ENCODE peak calls at places on chromosomes 13 and 19, in seven cellular contexts. Q is lower lobe of right lung, X is tibial nerve, N is right atrium auricular region, E is colonic mucosa, F is fibroblast of lung, J is cardiac muscle cell. B is an unnamed sample.

GRCh38 chr13:27712421-27712820 is 79.9 kb upstream of the GSX1 start:
- DNase-seq in Q (no peak), F (peak), N (no peak), E (no peak), J (peak), X (peak), B (no peak)

GRCh38 chr19:28436320-28436719 is 776.6 kb downstream of the UQCRFS1 start:
- DNase-seq in J (no peak), F (no peak), X (no peak), Q (no peak), N (no peak), E (peak), B (peak)

GRCh38 chr13:105184221-105184620 is 1351.2 kb downstream of the EFNB2 start:
- DNase-seq in N (no peak), F (no peak), E (no peak), Q (no peak), X (no peak), J (no peak), B (no peak)

GRCh38 chr13:28531195-28531955 is 36.4 kb upstream of the FLT1 start:
- DNase-seq in X (no peak), J (peak), F (peak), N (peak), E (peak), Q (peak), B (no peak)

GRCh38 chr13:38763446-38764381 is 76.8 kb downstream of the FREM2 start:
- DNase-seq in X (no peak), J (peak), E (no peak), N (no peak), F (peak), Q (no peak), B (no peak)

GRCh38 chr13:38045278-38046048 is 175.9 kb upstream of the TRPC4 start:
- DNase-seq in J (peak), E (no peak), X (no peak), N (no peak), F (peak), Q (no peak), B (no peak)

GRCh38 chr19:4495471-4495870 is 22.8 kb downstream of the PLIN4 start:
- DNase-seq in E (no peak), N (no peak), X (no peak), J (no peak), Q (no peak), F (no peak), B (no peak)

GRCh38 chr13:87684850-87685735 is 13.9 kb downstream of the SLITRK5 start:
- DNase-seq in X (no peak), E (no peak), Q (no peak), N (no peak), F (peak), J (no peak), B (no peak)

GRCh38 chr19:11736696-11737095 is 2.0 kb downstream of the ZNF823 start:
- DNase-seq in E (peak), N (peak), F (peak), Q (no peak), X (no peak), J (peak), B (peak)

GRCh38 chr19:49333426-49334288 is 1.5 kb upstream of the CD37 start:
- DNase-seq in F (no peak), X (no peak), E (peak), J (peak), N (no peak), Q (peak), B (peak)

GRCh38 chr19:1082165-1082927 is 12.8 kb downstream of the POLR2E start:
- DNase-seq in N (no peak), F (no peak), E (peak), X (no peak), Q (peak), J (no peak), B (no peak)

GRCh38 chr13:30616927-30617314 is 799 bp upstream of the USPL1 start:
- DNase-seq in E (peak), Q (peak), X (peak), N (peak), F (peak), J (peak), B (peak)

GRCh38 chr19:5093297-5093858 is 124.5 kb downstream of the KDM4B start:
- DNase-seq in F (no peak), E (no peak), N (peak), X (peak), Q (no peak), J (peak), B (no peak)

GRCh38 chr13:61414686-61415664 is 674 bp downstream of the PCDH20 start:
- DNase-seq in N (no peak), J (peak), F (peak), Q (peak), E (peak), X (no peak), B (no peak)

GRCh38 chr19:31261651-31262331 is 87.4 kb downstream of the TSHZ3 start:
- DNase-seq in N (no peak), E (peak), F (peak), Q (no peak), J (peak), X (no peak), B (no peak)

GRCh38 chr19:2014731-2015610 is 543 bp downstream of the BTBD2 start:
- DNase-seq in E (no peak), J (peak), Q (peak), X (no peak), N (no peak), F (no peak), B (no peak)

GRCh38 chr19:29262085-29262484 is 49.1 kb upstream of the UQCRFS1 start:
- DNase-seq in Q (no peak), X (no peak), J (no peak), F (no peak), N (no peak), E (no peak), B (no peak)

GRCh38 chr13:97445504-97446187 is 11.7 kb downstream of the RAP2A start:
- DNase-seq in X (no peak), J (no peak), E (no peak), N (no peak), Q (no peak), F (no peak), B (no peak)

GRCh38 chr19:11551603-11552235 is 7.3 kb downstream of the ELOF1 start:
- DNase-seq in F (no peak), X (no peak), E (no peak), N (no peak), Q (no peak), J (peak), B (no peak)

GRCh38 chr13:93861818-93862217 is 617.7 kb downstream of the DCT start:
- DNase-seq in Q (no peak), J (peak), N (peak), E (no peak), X (no peak), F (peak), B (no peak)

GRCh38 chr19:40337594-40337993 is 10.6 kb downstream of the C19orf47 start:
- DNase-seq in X (no peak), Q (no peak), J (no peak), E (no peak), N (no peak), F (no peak), B (no peak)

GRCh38 chr19:33191501-33191900 is 2.6 kb upstream of the LRP3 start:
- DNase-seq in J (no peak), Q (no peak), N (no peak), X (no peak), E (no peak), F (no peak), B (no peak)

GRCh38 chr19:40802300-40803169 is 3.5 kb downstream of the EGLN2 start:
- DNase-seq in Q (no peak), X (no peak), J (peak), N (peak), E (peak), F (no peak), B (no peak)

GRCh38 chr19:13974073-13974472 is 21.8 kb downstream of the DCAF15 start:
- DNase-seq in J (no peak), F (no peak), N (no peak), X (no peak), E (no peak), Q (no peak), B (no peak)

GRCh38 chr13:38888309-38888708 is 102.3 kb downstream of the STOML3 start:
- DNase-seq in X (no peak), J (peak), E (no peak), Q (no peak), N (no peak), F (peak), B (no peak)

GRCh38 chr13:30466841-30467252 is 1.1 kb upstream of the HMGB1 start:
- DNase-seq in N (no peak), F (no peak), E (no peak), X (no peak), J (no peak), Q (no peak), B (no peak)

DNA sequence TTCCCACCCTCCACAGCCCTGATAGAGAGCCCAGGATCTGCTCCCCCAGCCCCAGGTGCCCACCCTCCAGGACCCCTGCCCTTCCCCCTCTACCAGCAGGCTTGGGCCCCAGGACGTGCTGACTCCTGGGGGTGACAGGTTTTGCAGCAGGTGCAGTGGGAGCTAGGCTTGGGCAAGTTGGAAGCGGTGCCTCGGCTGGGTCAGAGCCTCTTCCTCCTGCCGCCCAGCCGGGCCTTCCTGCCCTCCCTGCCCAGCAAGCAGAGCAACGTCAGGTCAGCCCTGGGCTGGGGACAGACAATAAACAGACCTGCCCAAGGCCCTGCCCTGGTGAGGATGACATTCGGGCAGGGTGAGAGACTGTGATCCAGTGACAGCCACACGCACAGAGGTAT is 9.2 kb upstream of the NCCRP1 start:
- DNase-seq in F (no peak), J (no peak), E (no peak), N (no peak), Q (no peak), X (no peak), B (no peak)
- TF ChIP-seq CTCF in F (no peak), J (no peak), E (no peak), N (no peak), Q (no peak), X (no peak), B (no peak)

DNA sequence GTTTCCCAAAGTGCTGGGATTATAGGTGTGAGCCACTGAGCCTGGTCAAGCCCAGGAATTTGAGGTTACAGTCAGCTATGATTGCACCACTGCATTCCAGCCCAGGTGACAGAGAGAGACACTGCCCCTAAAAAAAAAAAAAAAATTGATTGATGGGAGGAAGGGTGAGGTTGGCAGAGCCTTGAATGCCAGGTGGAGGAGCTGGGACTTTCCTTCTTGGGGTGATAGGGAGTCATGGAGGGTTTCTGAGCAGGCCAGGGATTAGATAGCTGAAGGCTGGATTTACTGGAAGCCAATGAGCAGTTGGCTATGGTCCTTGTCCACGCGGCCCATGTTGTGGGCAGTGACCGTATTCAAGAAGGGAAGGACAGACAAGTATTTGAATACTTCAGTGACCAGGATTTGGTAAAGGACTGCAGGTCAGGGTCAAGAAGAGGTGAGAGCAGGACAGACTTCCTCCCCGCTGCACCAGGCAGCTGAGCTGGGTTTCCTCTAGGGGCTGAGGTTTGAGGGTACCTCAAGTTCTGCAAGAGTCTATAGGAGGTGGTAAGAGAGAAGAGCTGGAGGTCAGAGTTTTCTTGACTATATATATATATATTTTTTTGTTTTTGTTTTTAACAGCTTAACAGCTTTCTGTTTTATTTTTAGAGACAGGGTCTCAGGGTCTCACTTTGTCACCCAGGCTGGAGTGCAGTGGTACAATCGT is 6.9 kb upstream of the ICAM4 start:
- DNase-seq in N (no peak), J (no peak), X (no peak), Q (no peak), E (no peak), F (no peak), B (no peak)
- H3K27ac ChIP-seq in N (no peak), J (no peak), X (no peak), Q (no peak), E (no peak), F (no peak), B (no peak)

GRCh38 chr19:35337081-35337983 is 8.3 kb downstream of the CD22 start:
- DNase-seq in Q (no peak), F (no peak), X (no peak), N (no peak), E (no peak), J (no peak), B (no peak)

GRCh38 chr19:35331551-35332214 is 2.7 kb downstream of the CD22 start:
- DNase-seq in X (no peak), F (no peak), J (no peak), E (no peak), Q (no peak), N (no peak), B (no peak)

GRCh38 chr19:35336166-35336955 is 7.4 kb downstream of the CD22 start:
- DNase-seq in Q (no peak), J (no peak), N (no peak), F (no peak), E (no peak), X (no peak), B (no peak)

GRCh38 chr19:35332817-35333216 is 3.8 kb downstream of the CD22 start:
- DNase-seq in J (no peak), E (no peak), N (no peak), Q (no peak), X (no peak), F (no peak), B (no peak)

DNA sequence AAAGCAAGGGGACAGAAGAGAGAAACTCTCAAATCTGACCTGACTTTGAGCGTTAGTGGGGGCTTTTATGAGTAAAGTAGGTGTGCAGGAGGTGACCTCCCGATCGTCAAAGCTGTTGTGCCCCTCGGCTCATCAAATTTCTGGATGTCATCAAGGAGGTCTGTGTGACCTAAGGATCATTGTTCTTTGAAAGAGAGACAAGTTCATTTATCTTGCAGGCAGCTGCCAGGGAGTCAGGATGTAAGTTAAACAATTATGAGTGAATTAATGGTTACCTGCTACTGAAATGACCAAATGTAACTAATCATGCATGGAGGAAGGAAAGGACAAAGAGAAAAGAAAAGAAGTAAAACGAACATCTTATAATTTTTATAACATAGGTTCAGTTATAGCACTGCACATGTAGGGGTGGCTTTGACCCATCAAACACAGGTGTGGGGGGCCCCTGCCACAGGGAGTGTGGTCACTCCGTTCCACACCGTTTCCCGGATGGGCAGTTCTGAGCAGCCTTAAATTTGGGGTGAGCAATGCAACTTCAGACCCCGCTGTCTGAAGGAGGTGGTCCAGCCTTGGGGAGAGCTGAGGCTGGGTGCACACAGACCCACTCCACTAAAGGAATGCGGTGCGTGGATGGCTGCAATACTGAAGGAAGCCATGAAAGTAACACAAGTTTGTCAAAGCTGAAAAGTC is 5.2 kb downstream of the CD22 start:
- DNase-seq in N (no peak), X (no peak), J (no peak), Q (no peak), F (no peak), E (no peak), B (no peak)
- H3K4me3 ChIP-seq in N (no peak), X (no peak), J (no peak), Q (no peak), F (no peak), E (no peak), B (no peak)

GRCh38 chr19:38596057-38596981 is 21.4 kb downstream of the MAP4K1 start:
- DNase-seq in Q (peak), J (peak), E (peak), F (no peak), N (no peak), X (no peak), B (no peak)
- TF ChIP-seq CTCF in Q (no peak), J (no peak), E (no peak), F (no peak), N (no peak), X (no peak), B (no peak)

GRCh38 chr13:21111546-21111945 is 50.2 kb upstream of the LATS2 start:
- DNase-seq in X (no peak), F (no peak), J (no peak), Q (no peak), E (no peak), N (no peak), B (no peak)
- H3K27ac ChIP-seq in X (no peak), F (no peak), J (no peak), Q (no peak), E (no peak), N (no peak), B (no peak)